ENCODE peak calls at places on chromosomes 2 and 18, in six cellular contexts. Y is NCI-H774; J is IMR-90; Z is AG20443; W is AG04450; U is effector memory CD8-positive, alpha-beta T cell. E is an unnamed sample.

GRCh38 chr2:2836343-2837070 is 505.4 kb upstream of the MYT1L start:
- DNase-seq in Y (no peak), Z (no peak), W (no peak), J (no peak), U (no peak), E (no peak)

GRCh38 chr2:174145827-174146226 is 102.5 kb downstream of the OLA1 start:
- DNase-seq in Y (no peak), Z (peak; percentile 11), J (no peak), W (no peak), U (no peak), E (no peak)

GRCh38 chr2:43898134-43898957 is 59.6 kb downstream of the ABCG8 start:
- DNase-seq in Z (no peak), U (no peak), Y (peak; percentile 84), J (peak; percentile 8), W (no peak), E (no peak)

GRCh38 chr2:96963316-96963715 is 23.1 kb downstream of the FAM178B start:
- DNase-seq in J (no peak), W (no peak), Z (no peak), U (no peak), Y (no peak), E (no peak)

GRCh38 chr18:76524900-76525698 is 30.1 kb upstream of the ZNF516 start:
- DNase-seq in Y (peak; percentile 85), J (peak; percentile 68), Z (peak; percentile 81), W (no peak), U (no peak), E (no peak)

GRCh38 chr2:155256803-155257202 is 558.3 kb downstream of the KCNJ3 start:
- DNase-seq in U (no peak), Y (no peak), Z (no peak), J (no peak), W (no peak), E (no peak)

GRCh38 chr2:38377501-38378258 is 607 bp upstream of the ATL2 start:
- DNase-seq in Y (no peak), J (peak; percentile 75), W (peak; percentile 54), U (no peak), Z (peak; percentile 62), E (no peak)

GRCh38 chr18:32276256-32276655 is 86.4 kb downstream of the MEP1B start:
- DNase-seq in Z (no peak), Y (no peak), J (no peak), W (no peak), U (no peak), E (no peak)

GRCh38 chr2:25279091-25279651 is 62.6 kb downstream of the DNMT3A start:
- DNase-seq in J (no peak), U (no peak), W (no peak), Z (peak; percentile 44), Y (no peak), E (no peak)

GRCh38 chr2:99085400-99085799 is 56.1 kb upstream of the C2orf15 start:
- DNase-seq in J (no peak), U (no peak), W (no peak), Z (no peak), Y (peak; percentile 2), E (no peak)

GRCh38 chr2:166331468-166331867 is 44.3 kb downstream of the SCN9A start:
- DNase-seq in Y (no peak), J (peak; percentile 44), U (no peak), W (no peak), Z (no peak), E (no peak)

GRCh38 chr2:72172478-72172877 is 24.8 kb upstream of the CYP26B1 start:
- DNase-seq in J (no peak), Z (no peak), W (no peak), U (no peak), Y (no peak), E (no peak)

GRCh38 chr2:98801930-98802329 is 71.0 kb upstream of the MGAT4A start:
- DNase-seq in J (no peak), U (no peak), Z (no peak), Y (no peak), W (no peak), E (no peak)

GRCh38 chr2:25401307-25402021 is 59.7 kb upstream of the DNMT3A start:
- DNase-seq in Z (no peak), W (no peak), J (no peak), Y (peak; percentile 64), U (no peak), E (no peak)

GRCh38 chr2:142124706-142125105 is 6.1 kb downstream of the LRP1B start:
- DNase-seq in Z (no peak), W (no peak), J (no peak), Y (no peak), U (no peak), E (no peak)

GRCh38 chr18:54873884-54874255 is 45.6 kb downstream of the RAB27B start:
- DNase-seq in Z (no peak), Y (no peak), J (no peak), U (no peak), W (no peak), E (no peak)

GRCh38 chr2:7510353-7510752 is 593.1 kb downstream of the RNF144A start:
- DNase-seq in W (no peak), Z (no peak), U (no peak), Y (no peak), J (no peak), E (no peak)

GRCh38 chr2:152456262-152456661 is 121.3 kb downstream of the FMNL2 start:
- DNase-seq in W (no peak), U (no peak), Z (no peak), J (peak; percentile 20), Y (no peak), E (no peak)

GRCh38 chr18:66867653-66868052 is 263.8 kb upstream of the CDH19 start:
- DNase-seq in Y (no peak), W (no peak), J (no peak), U (no peak), Z (no peak), E (no peak)

GRCh38 chr2:217179854-217180253 is 320.0 kb upstream of the TNP1 start:
- DNase-seq in U (no peak), J (no peak), W (no peak), Z (no peak), Y (no peak), E (no peak)

GRCh38 chr2:54422072-54422581 is 34.0 kb upstream of the SPTBN1 start:
- DNase-seq in U (peak; percentile 39), J (no peak), Y (no peak), W (no peak), Z (no peak), E (peak; percentile 4)

GRCh38 chr2:166234112-166234846 is 106.5 kb upstream of the SCN1A start:
- DNase-seq in U (no peak), Y (no peak), Z (peak; percentile 40), W (peak; percentile 33), J (peak; percentile 80), E (no peak)

GRCh38 chr2:96816836-96817702 is 1.0 kb downstream of the CNNM3 start:
- DNase-seq in U (no peak), Z (no peak), J (peak; percentile 27), W (no peak), Y (no peak), E (no peak)

GRCh38 chr2:1283020-1283801 is 130.1 kb upstream of the TPO start:
- DNase-seq in Z (no peak), U (no peak), W (no peak), J (no peak), Y (no peak), E (no peak)

GRCh38 chr2:133753665-133754064 is 185.4 kb upstream of the NCKAP5 start:
- DNase-seq in Y (no peak), Z (no peak), W (no peak), J (no peak), U (no peak), E (no peak)

GRCh38 chr2:47069628-47070154 is 85.4 kb downstream of the STPG4 start:
- DNase-seq in J (peak; percentile 65), Z (peak; percentile 78), W (no peak), Y (no peak), U (no peak), E (no peak)

GRCh38 chr2:143171817-143172216 is 42.6 kb downstream of the ARHGAP15 start:
- DNase-seq in U (no peak), Z (peak; percentile 14), W (no peak), Y (no peak), J (peak; percentile 16), E (no peak)

GRCh38 chr2:183186296-183186695 is 62.1 kb downstream of the NUP35 start:
- DNase-seq in Y (no peak), J (peak; percentile 64), W (no peak), Z (no peak), U (no peak), E (no peak)

E was measured in effector CD8-positive, alpha-beta T cell.